ENCODE peak calls at places on chromosomes 11 and 22, in six cellular contexts. One of them, this sample, is unnamed.

GRCh38 chr11:93080146-93080759 is 110.8 kb downstream of the MTNR1B start:
- DNase-seq in caudate nucleus: no peak
- DNase-seq in stimulated activated naive CD4-positive, alpha-beta T cell: no peak
- DNase-seq in amygdala: no peak
- DNase-seq in MM.1S: no peak
- DNase-seq in activated CD8-positive, alpha-beta memory T cell treated with anti-CD3 and anti-CD28 coated beads, Interleukin-2, amount 50 U/mL, for 48 hours: no peak
- DNase-seq in this sample: no peak

GRCh38 chr22:47067331-47067890 is 305.0 kb downstream of the TBC1D22A start:
- DNase-seq in caudate nucleus: no peak
- DNase-seq in stimulated activated naive CD4-positive, alpha-beta T cell: no peak
- DNase-seq in amygdala: no peak
- DNase-seq in MM.1S: no peak
- DNase-seq in activated CD8-positive, alpha-beta memory T cell treated with anti-CD3 and anti-CD28 coated beads, Interleukin-2, amount 50 U/mL, for 48 hours: no peak
- DNase-seq in this sample: no peak

GRCh38 chr22:38325575-38325974 is 8.3 kb upstream of the CSNK1E start:
- DNase-seq in caudate nucleus: no peak
- DNase-seq in stimulated activated naive CD4-positive, alpha-beta T cell: no peak
- DNase-seq in amygdala: no peak
- DNase-seq in MM.1S: no peak
- DNase-seq in activated CD8-positive, alpha-beta memory T cell treated with anti-CD3 and anti-CD28 coated beads, Interleukin-2, amount 50 U/mL, for 48 hours: no peak
- DNase-seq in this sample: no peak

GRCh38 chr11:79902493-79902892 is 461.7 kb upstream of the TENM4 start:
- DNase-seq in caudate nucleus: no peak
- DNase-seq in stimulated activated naive CD4-positive, alpha-beta T cell: no peak
- DNase-seq in amygdala: no peak
- DNase-seq in MM.1S: no peak
- DNase-seq in activated CD8-positive, alpha-beta memory T cell treated with anti-CD3 and anti-CD28 coated beads, Interleukin-2, amount 50 U/mL, for 48 hours: no peak
- DNase-seq in this sample: no peak

GRCh38 chr22:48699531-48699930 is 1128.1 kb downstream of the BRD1 start:
- DNase-seq in caudate nucleus: no peak
- DNase-seq in stimulated activated naive CD4-positive, alpha-beta T cell: no peak
- DNase-seq in amygdala: no peak
- DNase-seq in MM.1S: no peak
- DNase-seq in activated CD8-positive, alpha-beta memory T cell treated with anti-CD3 and anti-CD28 coated beads, Interleukin-2, amount 50 U/mL, for 48 hours: no peak
- DNase-seq in this sample: no peak

GRCh38 chr11:119791701-119792151 is 62.7 kb upstream of the NECTIN1 start:
- DNase-seq in caudate nucleus: peak
- DNase-seq in stimulated activated naive CD4-positive, alpha-beta T cell: no peak
- DNase-seq in amygdala: peak
- DNase-seq in MM.1S: no peak
- DNase-seq in activated CD8-positive, alpha-beta memory T cell treated with anti-CD3 and anti-CD28 coated beads, Interleukin-2, amount 50 U/mL, for 48 hours: no peak
- DNase-seq in this sample: peak

GRCh38 chr22:29782061-29782845 is 15.1 kb downstream of the UQCR10 start:
- DNase-seq in caudate nucleus: peak
- DNase-seq in stimulated activated naive CD4-positive, alpha-beta T cell: no peak
- DNase-seq in amygdala: peak
- DNase-seq in MM.1S: no peak
- DNase-seq in activated CD8-positive, alpha-beta memory T cell treated with anti-CD3 and anti-CD28 coated beads, Interleukin-2, amount 50 U/mL, for 48 hours: no peak
- DNase-seq in this sample: peak

GRCh38 chr11:125375146-125375545 is 120.9 kb downstream of the FEZ1 start:
- DNase-seq in caudate nucleus: no peak
- DNase-seq in stimulated activated naive CD4-positive, alpha-beta T cell: no peak
- DNase-seq in amygdala: no peak
- DNase-seq in MM.1S: no peak
- DNase-seq in activated CD8-positive, alpha-beta memory T cell treated with anti-CD3 and anti-CD28 coated beads, Interleukin-2, amount 50 U/mL, for 48 hours: no peak
- DNase-seq in this sample: no peak

GRCh38 chr11:78795862-78796261 is 221.2 kb upstream of the NARS2 start:
- DNase-seq in caudate nucleus: no peak
- DNase-seq in stimulated activated naive CD4-positive, alpha-beta T cell: no peak
- DNase-seq in amygdala: no peak
- DNase-seq in MM.1S: no peak
- DNase-seq in activated CD8-positive, alpha-beta memory T cell treated with anti-CD3 and anti-CD28 coated beads, Interleukin-2, amount 50 U/mL, for 48 hours: no peak
- DNase-seq in this sample: no peak

GRCh38 chr11:75872887-75873416 is 57.9 kb downstream of the UVRAG start:
- DNase-seq in caudate nucleus: no peak
- DNase-seq in stimulated activated naive CD4-positive, alpha-beta T cell: no peak
- DNase-seq in amygdala: no peak
- DNase-seq in MM.1S: no peak
- DNase-seq in activated CD8-positive, alpha-beta memory T cell treated with anti-CD3 and anti-CD28 coated beads, Interleukin-2, amount 50 U/mL, for 48 hours: no peak
- DNase-seq in this sample: no peak

GRCh38 chr22:39359659-39360195 is 9.9 kb downstream of the SYNGR1 start:
- DNase-seq in caudate nucleus: no peak
- DNase-seq in stimulated activated naive CD4-positive, alpha-beta T cell: no peak
- DNase-seq in amygdala: no peak
- DNase-seq in MM.1S: no peak
- DNase-seq in activated CD8-positive, alpha-beta memory T cell treated with anti-CD3 and anti-CD28 coated beads, Interleukin-2, amount 50 U/mL, for 48 hours: no peak
- DNase-seq in this sample: no peak

GRCh38 chr22:39180566-39180965 is 28.1 kb upstream of the CBX7 start:
- DNase-seq in caudate nucleus: no peak
- DNase-seq in stimulated activated naive CD4-positive, alpha-beta T cell: no peak
- DNase-seq in amygdala: no peak
- DNase-seq in MM.1S: no peak
- DNase-seq in activated CD8-positive, alpha-beta memory T cell treated with anti-CD3 and anti-CD28 coated beads, Interleukin-2, amount 50 U/mL, for 48 hours: no peak
- DNase-seq in this sample: no peak

GRCh38 chr22:30655532-30655931 is 12.1 kb downstream of the DUSP18 start:
- DNase-seq in caudate nucleus: no peak
- DNase-seq in stimulated activated naive CD4-positive, alpha-beta T cell: no peak
- DNase-seq in amygdala: no peak
- DNase-seq in MM.1S: no peak
- DNase-seq in activated CD8-positive, alpha-beta memory T cell treated with anti-CD3 and anti-CD28 coated beads, Interleukin-2, amount 50 U/mL, for 48 hours: no peak
- DNase-seq in this sample: no peak

GRCh38 chr11:121645596-121645995 is 192.8 kb upstream of the SORL1-AS1 start:
- DNase-seq in caudate nucleus: no peak
- DNase-seq in stimulated activated naive CD4-positive, alpha-beta T cell: no peak
- DNase-seq in amygdala: no peak
- DNase-seq in MM.1S: no peak
- DNase-seq in activated CD8-positive, alpha-beta memory T cell treated with anti-CD3 and anti-CD28 coated beads, Interleukin-2, amount 50 U/mL, for 48 hours: no peak
- DNase-seq in this sample: no peak

GRCh38 chr11:89458646-89459045 is 32.5 kb downstream of the NOX4 start:
- DNase-seq in caudate nucleus: no peak
- DNase-seq in stimulated activated naive CD4-positive, alpha-beta T cell: no peak
- DNase-seq in amygdala: no peak
- DNase-seq in MM.1S: no peak
- DNase-seq in activated CD8-positive, alpha-beta memory T cell treated with anti-CD3 and anti-CD28 coated beads, Interleukin-2, amount 50 U/mL, for 48 hours: no peak
- DNase-seq in this sample: no peak

GRCh38 chr11:121595717-121596156 is 143.0 kb upstream of the SORL1-AS1 start:
- DNase-seq in caudate nucleus: no peak
- DNase-seq in stimulated activated naive CD4-positive, alpha-beta T cell: no peak
- DNase-seq in amygdala: no peak
- DNase-seq in MM.1S: no peak
- DNase-seq in activated CD8-positive, alpha-beta memory T cell treated with anti-CD3 and anti-CD28 coated beads, Interleukin-2, amount 50 U/mL, for 48 hours: no peak
- DNase-seq in this sample: no peak

GRCh38 chr11:73957654-73958361 is 7.0 kb downstream of the DNAJB13 start:
- DNase-seq in caudate nucleus: no peak
- DNase-seq in stimulated activated naive CD4-positive, alpha-beta T cell: no peak
- DNase-seq in amygdala: no peak
- DNase-seq in MM.1S: no peak
- DNase-seq in activated CD8-positive, alpha-beta memory T cell treated with anti-CD3 and anti-CD28 coated beads, Interleukin-2, amount 50 U/mL, for 48 hours: no peak
- DNase-seq in this sample: no peak

GRCh38 chr11:73199446-73199845 is 18.6 kb upstream of the P2RY2 start:
- DNase-seq in caudate nucleus: no peak
- DNase-seq in stimulated activated naive CD4-positive, alpha-beta T cell: no peak
- DNase-seq in amygdala: no peak
- DNase-seq in MM.1S: no peak
- DNase-seq in activated CD8-positive, alpha-beta memory T cell treated with anti-CD3 and anti-CD28 coated beads, Interleukin-2, amount 50 U/mL, for 48 hours: no peak
- DNase-seq in this sample: no peak

GRCh38 chr22:42357221-42357620 is 75.0 kb downstream of the NFAM1 start:
- DNase-seq in caudate nucleus: no peak
- DNase-seq in stimulated activated naive CD4-positive, alpha-beta T cell: no peak
- DNase-seq in amygdala: no peak
- DNase-seq in MM.1S: no peak
- DNase-seq in activated CD8-positive, alpha-beta memory T cell treated with anti-CD3 and anti-CD28 coated beads, Interleukin-2, amount 50 U/mL, for 48 hours: no peak
- DNase-seq in this sample: no peak

This sample was measured in occipital lobe.